ENCODE peak calls at places on chromosomes 12 and 14, in seven cellular contexts. I, T, P, W, K, H and A are unnamed samples.

GRCh38 chr14:68719634-68720384 is 73.1 kb downstream of the ZFP36L1 start:
- DNase-seq in W (no peak), T (no peak), I (no peak), P (no peak), H (no peak), K (no peak), A (no peak)

GRCh38 chr14:73269729-73270651 is 32.7 kb downstream of the PAPLN start:
- DNase-seq in K (no peak), T (peak), P (no peak), H (no peak), I (no peak), W (no peak), A (peak)

GRCh38 chr14:76307786-76308780 is 67.9 kb upstream of the ESRRB start:
- DNase-seq in T (no peak), W (no peak), P (no peak), K (no peak), I (no peak), H (no peak), A (no peak)

GRCh38 chr14:36988989-36989388 is 183.4 kb downstream of the SLC25A21 start:
- DNase-seq in W (no peak), I (no peak), T (no peak), H (no peak), P (no peak), K (no peak), A (no peak)

GRCh38 chr12:452667-453210 is 7.0 kb upstream of the B4GALNT3 start:
- DNase-seq in I (peak), H (no peak), P (no peak), K (no peak), T (no peak), W (no peak), A (no peak)

GRCh38 chr12:60169904-60170303 is 574.1 kb downstream of the SLC16A7 start:
- DNase-seq in H (no peak), P (no peak), I (no peak), W (no peak), T (no peak), K (no peak), A (peak)

GRCh38 chr14:91957876-91958313 is 10.4 kb upstream of the FBLN5 start:
- DNase-seq in I (no peak), H (no peak), P (no peak), K (no peak), W (no peak), T (no peak), A (no peak)

GRCh38 chr12:115752913-115753726 is 524.4 kb downstream of the MED13L start:
- DNase-seq in I (no peak), P (peak), W (peak), H (peak), T (peak), K (peak), A (peak)

GRCh38 chr14:70032447-70032846 is 153.2 kb downstream of the SMOC1 start:
- DNase-seq in T (peak), P (no peak), I (no peak), H (no peak), K (no peak), W (no peak), A (no peak)

GRCh38 chr14:96858643-96859042 is 61.5 kb downstream of the VRK1 start:
- DNase-seq in H (no peak), T (no peak), W (no peak), I (no peak), P (no peak), K (no peak), A (no peak)